ENCODE peak calls at places on chromosomes 7 and 10, in five cellular contexts. B is HCT116, N is H1, G is HepG2, W is GM12878. R is an unnamed sample.

GRCh38 chr10:33703897-33704825 is 369.7 kb upstream of the NRP1 start:
- DNase-seq in W (no peak), G (no peak), B (no peak), N (no peak), R (no peak)

GRCh38 chr10:133258818-133259602 is 17.7 kb downstream of the ADAM8 start:
- DNase-seq in G (peak), W (no peak), B (peak), N (no peak), R (no peak)

GRCh38 chr10:117783698-117784395 is 241.3 kb downstream of the EMX2 start:
- DNase-seq in B (no peak), N (no peak), G (no peak), W (no peak), R (no peak)

GRCh38 chr10:5418584-5418983 is 6.2 kb downstream of the NET1 start:
- DNase-seq in G (no peak), B (no peak), W (no peak), N (no peak), R (no peak)

GRCh38 chr7:154916381-154917213 is 86.3 kb downstream of the PAXIP1 start:
- DNase-seq in N (no peak), B (no peak), W (no peak), G (no peak), R (no peak)

GRCh38 chr7:41869091-41869490 is 166.2 kb upstream of the INHBA start:
- DNase-seq in W (no peak), B (no peak), G (no peak), N (no peak), R (no peak)

GRCh38 chr10:11678074-11678793 is 63.9 kb upstream of the ECHDC3 start:
- DNase-seq in G (peak), N (no peak), B (no peak), W (peak), R (no peak)

GRCh38 chr7:132475669-132476116 is 100.6 kb downstream of the PLXNA4 start:
- DNase-seq in G (no peak), B (no peak), N (no peak), W (no peak), R (no peak)

GRCh38 chr10:15879663-15880062 is 19.4 kb upstream of the MINDY3 start:
- DNase-seq in B (no peak), N (no peak), G (no peak), W (no peak), R (no peak)

GRCh38 chr10:1374901-1375804 is 319.0 kb downstream of the WDR37 start:
- DNase-seq in N (no peak), B (no peak), G (no peak), W (no peak), R (no peak)

GRCh38 chr10:95312264-95312663 is 21.5 kb upstream of the PDLIM1 start:
- DNase-seq in G (no peak), N (no peak), B (no peak), W (no peak), R (no peak)

GRCh38 chr10:95447733-95448132 is 113.4 kb downstream of the SORBS1 start:
- DNase-seq in W (no peak), B (no peak), G (no peak), N (no peak), R (no peak)

GRCh38 chr10:87860156-87860795 is 3.1 kb downstream of the KLLN start:
- DNase-seq in G (peak), B (no peak), N (no peak), W (peak), R (no peak)

GRCh38 chr7:125930848-125931247 is 1001.2 kb upstream of the POT1 start:
- DNase-seq in N (no peak), W (no peak), B (no peak), G (no peak), R (no peak)

GRCh38 chr10:45378866-45379265 is 4.8 kb downstream of the ALOX5 start:
- DNase-seq in W (no peak), N (no peak), G (no peak), B (no peak), R (no peak)

GRCh38 chr10:97640868-97641811 is 669 bp downstream of the PI4K2A start:
- DNase-seq in G (no peak), B (no peak), W (no peak), N (no peak), R (peak)

GRCh38 chr10:97643586-97643985 is 3.1 kb downstream of the PI4K2A start:
- DNase-seq in W (no peak), B (no peak), N (no peak), G (no peak), R (no peak)

GRCh38 chr10:97644961-97645360 is 4.5 kb downstream of the PI4K2A start:
- DNase-seq in N (no peak), B (no peak), G (no peak), W (no peak), R (no peak)

GRCh38 chr10:97635577-97635976 is 2.3 kb upstream of the MORN4 start:
- DNase-seq in W (no peak), G (no peak), N (no peak), B (no peak), R (no peak)

GRCh38 chr10:97640174-97640867 is at the start of gene PI4K2A:
- DNase-seq in B (peak), W (peak), G (peak), N (peak), R (peak)
- TF ChIP-seq POLR2A in B (no peak), W (peak), G (peak), N (peak), R (peak)

GRCh38 chr10:113552014-113552413 is 839 bp upstream of the HABP2 start:
- DNase-seq in B (no peak), G (no peak), N (no peak), W (no peak), R (no peak)
- TF ChIP-seq SP1 in B (no peak), G (no peak), N (no peak), W (no peak), R (no peak)

DNA sequence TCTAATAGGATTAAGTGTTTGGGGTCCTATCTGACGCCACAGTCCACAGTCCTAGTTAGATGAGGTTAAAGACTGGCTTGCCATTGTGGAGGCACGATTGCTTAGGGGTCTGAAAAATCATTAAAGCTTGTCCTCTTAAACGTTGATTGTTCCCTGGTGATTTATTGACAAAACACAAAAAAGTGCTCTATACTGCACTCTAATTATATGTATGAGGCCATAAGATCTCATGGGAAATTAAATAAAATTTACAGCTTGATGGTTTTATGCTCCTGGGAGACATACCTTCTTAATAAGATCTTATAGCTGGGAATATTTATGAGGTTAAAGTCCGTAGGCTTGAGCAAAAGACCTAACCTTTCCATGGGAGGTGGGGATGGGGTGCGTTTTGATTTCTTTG is 650.2 kb upstream of the GALNT17 start:
- DNase-seq in N (no peak), W (no peak), G (no peak), B (no peak), R (no peak)
- TF ChIP-seq CTCF in N (no peak), W (no peak), G (no peak), B (no peak), R (no peak)

GRCh38 chr7:2734761-2735571 is 47.0 kb downstream of the AMZ1 start:
- DNase-seq in B (no peak), W (no peak), N (no peak), G (no peak), R (peak)
- TF ChIP-seq POLR2A in B (no peak), W (no peak), N (no peak), G (no peak), R (no peak)

GRCh38 chr10:23793577-23793976 is 354.7 kb downstream of the OTUD1 start:
- DNase-seq in G (no peak), B (no peak), N (no peak), W (no peak), R (no peak)
- TF ChIP-seq SP1 in G (no peak), B (no peak), N (no peak), W (no peak), R (no peak)

GRCh38 chr7:12796397-12797136 is 109.1 kb downstream of the ARL4A start:
- DNase-seq in B (no peak), N (no peak), W (no peak), G (no peak), R (peak)

GRCh38 chr7:12800501-12800900 is 113.1 kb downstream of the ARL4A start:
- DNase-seq in N (no peak), W (no peak), B (no peak), G (no peak), R (no peak)

DNA sequence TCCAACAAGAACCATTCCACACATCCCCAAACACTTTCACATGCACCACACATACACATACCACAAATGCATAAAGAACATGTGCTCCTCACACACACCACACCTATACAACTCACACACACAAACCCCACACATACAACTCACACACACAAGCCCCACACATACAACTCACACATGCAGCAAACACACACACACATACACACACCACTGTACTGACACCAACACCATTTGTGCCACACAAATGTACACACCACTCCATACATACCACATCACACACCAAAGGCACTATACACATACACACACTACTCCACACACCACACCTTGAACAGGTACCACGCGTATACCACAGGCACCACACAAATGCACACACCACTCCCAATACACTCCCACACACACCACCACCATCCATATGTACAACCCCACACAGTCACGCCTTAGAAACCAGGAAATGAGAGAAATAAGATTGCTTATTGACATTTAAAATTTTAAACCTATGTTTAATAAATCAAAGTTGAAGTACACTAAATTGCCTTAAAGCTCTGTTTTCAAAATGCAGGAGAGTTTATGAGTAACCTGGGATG is 107.4 kb downstream of the ARL4A start:
- DNase-seq in B (no peak), G (no peak), N (no peak), W (no peak), R (no peak)
- TF ChIP-seq CTCF in B (no peak), G (no peak), N (no peak), W (no peak), R (no peak)

GRCh38 chr7:127651556-127652332 is at the start of gene SND1:
- DNase-seq in G (peak), N (peak), W (peak), B (peak), R (peak)
- TF ChIP-seq POLR2A in G (peak), N (peak), W (peak), B (peak), R (peak)

GRCh38 chr10:76306859-76307258 is 875.4 kb downstream of the LRMDA start:
- DNase-seq in N (no peak), B (no peak), G (no peak), W (no peak), R (no peak)
- TF ChIP-seq SP1 in N (no peak), B (no peak), G (no peak), W (no peak), R (no peak)

GRCh38 chr10:62155054-62155453 is 113.6 kb downstream of the RTKN2 start:
- DNase-seq in N (no peak), B (no peak), W (no peak), G (no peak), R (no peak)
- TF ChIP-seq CTCF in N (no peak), B (no peak), W (no peak), G (no peak), R (no peak)

DNA sequence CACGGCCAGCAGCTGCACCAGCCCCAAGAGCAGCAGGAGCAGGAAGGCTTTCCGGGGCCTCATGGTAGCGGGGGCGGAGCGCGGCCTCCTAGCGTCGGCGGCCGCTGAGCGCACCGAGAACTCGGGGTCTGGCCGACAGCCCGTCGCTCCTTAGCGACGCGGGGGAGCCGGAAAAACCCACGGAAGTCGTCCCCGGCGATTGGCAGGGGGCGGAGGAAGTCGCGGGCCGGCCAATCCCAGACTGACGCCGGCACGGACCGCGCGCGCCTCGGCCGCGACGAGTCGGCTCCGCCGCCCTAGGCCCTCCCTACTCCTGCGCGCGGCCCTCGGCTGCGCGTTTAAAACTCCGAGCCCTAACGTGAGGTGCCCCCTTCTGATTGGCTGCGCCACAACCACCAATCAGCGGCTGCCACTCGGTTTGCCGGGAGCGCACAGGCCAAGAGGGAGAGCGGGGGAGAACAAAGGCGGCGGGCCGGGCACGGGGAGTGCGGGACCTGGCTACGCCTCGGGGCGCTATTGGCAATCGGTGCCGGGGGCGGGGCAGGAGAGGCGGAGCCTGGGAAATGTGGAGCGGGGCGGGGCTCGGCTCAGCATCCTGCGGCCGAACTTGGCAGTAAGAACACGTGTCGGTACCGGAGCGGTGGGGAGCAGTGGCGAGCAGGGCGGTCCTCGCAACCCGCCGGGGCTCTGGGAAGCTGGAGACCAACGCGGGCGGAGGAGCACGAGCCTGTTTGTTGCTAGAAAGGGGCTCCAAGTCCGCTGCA is at the start of gene PDIA4:
- DNase-seq in G (peak), B (peak), W (peak), N (peak), R (peak)
- TF ChIP-seq POLR2A in G (peak), B (peak), W (peak), N (peak), R (peak)